ENCODE peak calls at places on chromosomes 4 and X, in four cellular contexts. M is H1, D is K562, A is HepG2. Z is an unnamed sample.

GRCh38 chr4:51885371-51885770 is 42.4 kb downstream of the DCUN1D4 start:
- DNase-seq in M (no peak), D (peak), A (peak), Z (no peak)

GRCh38 chr4:128768373-128768996 is 41.0 kb upstream of the JADE1 start:
- DNase-seq in M (no peak), D (peak), A (no peak), Z (no peak)

GRCh38 chrX:68261060-68261672 is 172.1 kb downstream of the OPHN1 start:
- DNase-seq in M (no peak), D (peak), A (no peak), Z (no peak)

GRCh38 chr4:15003891-15004700 is 1.8 kb downstream of the CPEB2 start:
- DNase-seq in M (no peak), D (peak), A (no peak), Z (no peak)

GRCh38 chrX:48498374-48498809 is 10.4 kb upstream of the PORCN start:
- DNase-seq in M (no peak), D (peak), A (no peak), Z (no peak)

GRCh38 chrX:119218198-119218597 is 17.9 kb upstream of the PGRMC1 start:
- DNase-seq in M (no peak), D (peak), A (no peak), Z (no peak)

GRCh38 chr4:123930971-123931370 is 534.4 kb downstream of the SPRY1 start:
- DNase-seq in M (no peak), D (no peak), A (peak), Z (no peak)

GRCh38 chr4:144716778-144717177 is 70.8 kb downstream of the HHIP start:
- DNase-seq in M (no peak), D (no peak), A (no peak), Z (no peak)

DNA sequence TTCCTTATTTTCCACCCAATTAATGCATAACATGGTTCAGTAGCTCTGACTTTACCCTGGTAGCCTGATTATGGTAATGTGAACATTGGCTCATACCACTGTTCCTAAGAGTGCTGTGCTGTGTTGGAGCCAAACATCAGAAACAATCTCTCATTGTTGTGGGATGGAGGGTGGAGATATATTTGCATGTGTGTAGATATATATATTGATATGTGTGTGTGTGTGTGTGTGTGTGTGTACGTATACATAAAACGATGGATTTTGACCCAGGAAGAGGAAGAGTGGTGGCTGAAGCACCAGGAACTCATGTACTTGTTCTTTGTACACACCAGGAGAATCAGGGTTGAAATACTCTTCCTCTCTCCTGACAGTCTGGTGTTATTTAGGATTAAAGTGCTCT is 247.7 kb downstream of the IL15 start:
- DNase-seq in M (no peak), D (no peak), A (no peak), Z (no peak)
- TF ChIP-seq KDM1A in M (no peak), D (no peak), A (no peak), Z (no peak)

GRCh38 chrX:41478397-41478911 is 31.3 kb downstream of the NYX start:
- DNase-seq in M (no peak), D (no peak), A (no peak), Z (no peak)

GRCh38 chrX:41481264-41482109 is 34.3 kb downstream of the NYX start:
- DNase-seq in M (no peak), D (peak), A (peak), Z (no peak)

GRCh38 chrX:41480508-41481260 is 33.5 kb downstream of the NYX start:
- DNase-seq in M (no peak), D (no peak), A (no peak), Z (no peak)

GRCh38 chrX:41482153-41482850 is 35.2 kb downstream of the NYX start:
- DNase-seq in M (no peak), D (no peak), A (peak), Z (no peak)
- TF ChIP-seq ATF3 in M (no peak), D (no peak), A (no peak), Z (no peak)

GRCh38 chr4:53477666-53478065 is 100.2 kb downstream of the FIP1L1 start:
- DNase-seq in M (no peak), D (no peak), A (no peak), Z (no peak)

GRCh38 chr4:53480909-53481308 is 103.5 kb downstream of the FIP1L1 start:
- DNase-seq in M (no peak), D (no peak), A (no peak), Z (no peak)

GRCh38 chr4:53479731-53480525 is 102.5 kb downstream of the FIP1L1 start:
- DNase-seq in M (no peak), D (no peak), A (no peak), Z (no peak)

GRCh38 chr4:53477038-53477565 is 99.7 kb downstream of the FIP1L1 start:
- DNase-seq in M (peak), D (no peak), A (peak), Z (no peak)

GRCh38 chr4:53478671-53479456 is 101.4 kb downstream of the FIP1L1 start:
- DNase-seq in M (no peak), D (peak), A (no peak), Z (no peak)
- TF ChIP-seq KDM1A in M (no peak), D (no peak), A (no peak), Z (no peak)

GRCh38 chr4:85147481-85148076 is 181.1 kb upstream of the WDFY3 start:
- DNase-seq in M (no peak), D (peak), A (peak), Z (peak)
- TF ChIP-seq ATF3 in M (no peak), D (no peak), A (no peak), Z (no peak)

GRCh38 chrX:102720237-102721168 is at the start of gene GPRASP3:
- DNase-seq in M (no peak), D (peak), A (no peak), Z (no peak)
- TF ChIP-seq KDM1A in M (no peak), D (no peak), A (no peak), Z (no peak)

GRCh38 chr4:170091069-170091696 is 1.4 kb upstream of the AADAT start:
- DNase-seq in M (no peak), D (no peak), A (no peak), Z (no peak)
- TF ChIP-seq ATF3 in M (no peak), D (no peak), A (no peak), Z (no peak)

GRCh38 chr4:74364649-74365491 is at the start of gene EREG:
- DNase-seq in M (peak), D (peak), A (no peak), Z (no peak)
- TF ChIP-seq KDM1A in M (no peak), D (peak), A (no peak), Z (no peak)

DNA sequence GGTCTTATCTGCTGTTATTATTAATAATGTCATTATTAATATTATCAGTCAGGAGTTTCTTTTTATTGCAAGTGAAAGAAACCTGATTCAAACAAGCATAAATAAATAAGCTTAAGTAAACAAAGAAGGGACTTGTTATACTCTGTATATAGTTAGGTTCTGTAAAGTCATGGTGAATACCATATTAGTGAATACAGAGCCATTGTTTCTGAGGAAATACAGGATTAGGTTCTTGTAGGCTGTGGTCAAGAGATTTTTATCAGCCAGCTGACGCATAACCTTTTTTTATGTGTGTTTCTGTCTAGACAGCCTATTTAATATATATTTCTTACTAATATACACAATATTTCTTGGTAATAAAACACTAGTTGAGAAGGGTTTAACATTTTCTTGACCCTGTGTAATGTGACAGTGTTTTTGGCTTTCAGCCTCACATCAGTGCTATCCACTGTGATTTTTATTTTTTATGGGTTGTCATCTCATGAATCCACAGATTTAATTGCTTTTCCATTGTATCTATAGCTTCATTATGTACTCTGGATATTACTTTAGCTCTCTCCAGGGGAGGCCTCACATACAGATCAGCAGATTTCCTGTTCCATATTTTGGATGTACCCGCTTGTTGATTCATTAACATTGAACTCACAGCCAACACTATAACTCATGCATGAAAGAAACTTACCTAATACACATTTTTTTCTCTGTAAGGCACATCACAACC is 8.0 kb downstream of the HERC3 start:
- DNase-seq in M (no peak), D (no peak), A (no peak), Z (no peak)
- TF ChIP-seq ATF3 in M (no peak), D (no peak), A (no peak), Z (no peak)

DNA sequence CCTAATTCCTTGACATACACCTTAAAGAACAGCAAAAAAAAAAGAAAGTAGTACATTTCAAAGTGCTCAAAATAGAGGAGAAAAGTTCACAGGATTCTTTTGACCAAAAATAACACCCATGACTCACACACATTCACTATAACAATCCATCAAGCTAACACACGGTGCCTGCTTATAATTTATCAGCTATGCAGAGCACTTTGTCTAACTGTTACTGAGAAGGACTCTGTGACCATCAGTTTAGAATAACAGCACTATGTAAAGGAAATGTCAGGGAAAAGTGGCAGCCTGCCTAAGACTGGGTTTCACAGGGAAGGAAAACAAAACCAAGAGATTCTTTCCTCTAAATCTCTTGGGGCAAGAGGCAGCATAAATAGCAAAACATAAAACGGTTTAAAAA is 54.8 kb downstream of the CCDC149 start:
- DNase-seq in M (no peak), D (no peak), A (no peak), Z (no peak)
- TF ChIP-seq KDM1A in M (no peak), D (no peak), A (no peak), Z (no peak)

DNA sequence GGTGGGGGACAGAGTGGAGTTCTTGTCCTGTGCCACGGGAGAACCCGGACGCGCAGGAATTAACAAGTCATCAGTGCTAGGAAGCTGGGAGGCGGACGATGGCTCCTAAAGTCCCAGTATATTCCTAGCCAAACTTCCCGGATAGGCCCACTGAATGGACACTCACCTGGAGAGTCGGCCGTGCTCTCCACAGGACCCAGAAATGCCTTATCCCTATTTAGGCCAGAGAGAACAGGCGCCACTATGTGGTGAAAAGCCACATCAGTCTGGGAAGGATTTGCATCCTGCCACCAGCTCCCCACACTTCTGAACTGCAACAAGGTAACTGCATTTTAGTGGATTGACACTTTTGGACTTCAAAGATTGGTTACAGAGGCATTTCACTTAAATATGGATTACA is 1.1 kb downstream of the CFAP299 start:
- DNase-seq in M (no peak), D (peak), A (peak), Z (no peak)
- TF ChIP-seq ATF3 in M (no peak), D (no peak), A (no peak), Z (no peak)

Z was measured in GM12878.